ENCODE peak calls at places on chromosomes 1 and 21, in eight cellular contexts. U, J, P, R, N, S, I and W are unnamed samples.

GRCh38 chr21:38219049-38219628 is 37.7 kb upstream of the KCNJ15 start:
- DNase-seq in U (peak), J (peak), P (peak), R (peak), N (peak), S (peak), I (peak), W (peak)

GRCh38 chr1:209080170-209080781 is 503.2 kb upstream of the CAMK1G start:
- DNase-seq in U (no peak), J (no peak), P (no peak), R (no peak), N (no peak), S (no peak), I (peak), W (no peak)

GRCh38 chr21:16587671-16588379 is 858.0 kb downstream of the USP25 start:
- DNase-seq in U (no peak), J (peak), P (no peak), R (no peak), N (no peak), S (no peak), I (peak), W (peak)

GRCh38 chr1:200873671-200874397 is 1.1 kb downstream of the GPR25 start:
- DNase-seq in U (no peak), J (no peak), P (no peak), R (no peak), N (no peak), S (no peak), I (no peak), W (no peak)

GRCh38 chr21:34606051-34606450 is 8.9 kb downstream of the RCAN1 start:
- DNase-seq in U (no peak), J (no peak), P (no peak), R (no peak), N (no peak), S (no peak), I (no peak), W (no peak)

GRCh38 chr1:57362480-57362879 is 61.4 kb downstream of the DAB1 start:
- DNase-seq in U (no peak), J (no peak), P (no peak), R (no peak), N (no peak), S (no peak), I (no peak), W (no peak)

GRCh38 chr21:37073417-37074194 is 552 bp downstream of the TTC3 start:
- DNase-seq in U (peak), J (peak), P (peak), R (peak), N (peak), S (no peak), I (no peak), W (peak)

GRCh38 chr1:62175568-62176179 is 19.0 kb upstream of the L1TD1 start:
- DNase-seq in U (peak), J (peak), P (peak), R (peak), N (peak), S (peak), I (peak), W (peak)

GRCh38 chr1:114510235-114511047 is 562 bp downstream of the TRIM33 start:
- DNase-seq in U (peak), J (peak), P (peak), R (peak), N (peak), S (peak), I (peak), W (peak)

GRCh38 chr21:37509802-37510393 is 143.3 kb downstream of the DYRK1A start:
- DNase-seq in U (no peak), J (no peak), P (no peak), R (no peak), N (no peak), S (no peak), I (no peak), W (no peak)

GRCh38 chr1:62391369-62391971 is 45.4 kb upstream of the USP1 start:
- DNase-seq in U (no peak), J (no peak), P (no peak), R (no peak), N (no peak), S (peak), I (no peak), W (no peak)

GRCh38 chr1:24951337-24951736 is 21.3 kb upstream of the RUNX3 start:
- DNase-seq in U (no peak), J (no peak), P (peak), R (no peak), N (no peak), S (no peak), I (no peak), W (no peak)

GRCh38 chr1:41474490-41475271 is 9.8 kb downstream of the EDN2 start:
- DNase-seq in U (peak), J (no peak), P (no peak), R (no peak), N (no peak), S (no peak), I (no peak), W (peak)

GRCh38 chr1:53111073-53111556 is 31.3 kb downstream of the SLC1A7 start:
- DNase-seq in U (no peak), J (peak), P (no peak), R (peak), N (no peak), S (no peak), I (no peak), W (no peak)

GRCh38 chr1:145962157-145963102 is 1.9 kb downstream of the ANKRD34A start:
- DNase-seq in U (no peak), J (no peak), P (no peak), R (no peak), N (no peak), S (no peak), I (no peak), W (peak)

GRCh38 chr1:240234477-240235225 is 143.0 kb downstream of the FMN2 start:
- DNase-seq in U (no peak), J (no peak), P (no peak), R (no peak), N (no peak), S (no peak), I (no peak), W (no peak)

GRCh38 chr1:65343286-65343685 is 33.9 kb downstream of the DNAJC6 start:
- DNase-seq in U (no peak), J (no peak), P (no peak), R (no peak), N (no peak), S (no peak), I (peak), W (no peak)

GRCh38 chr1:4598561-4598960 is 55.8 kb upstream of the AJAP1 start:
- DNase-seq in U (no peak), J (no peak), P (no peak), R (peak), N (no peak), S (no peak), I (no peak), W (no peak)

GRCh38 chr1:221912230-221912629 is 170.3 kb upstream of the DUSP10 start:
- DNase-seq in U (no peak), J (no peak), P (peak), R (no peak), N (no peak), S (no peak), I (peak), W (no peak)

GRCh38 chr1:172556461-172556860 is 23.5 kb downstream of the SUCO start:
- DNase-seq in U (no peak), J (no peak), P (no peak), R (no peak), N (no peak), S (no peak), I (no peak), W (no peak)

GRCh38 chr1:15526021-15526489 is 593 bp upstream of the DNAJC16 start:
- DNase-seq in U (peak), J (no peak), P (no peak), R (no peak), N (no peak), S (no peak), I (no peak), W (no peak)

GRCh38 chr1:210584439-210585113 is 255.9 kb downstream of the HHAT start:
- DNase-seq in U (peak), J (peak), P (peak), R (peak), N (peak), S (peak), I (peak), W (peak)

GRCh38 chr1:181033128-181033798 is 520 bp upstream of the MR1 start:
- DNase-seq in U (no peak), J (peak), P (no peak), R (no peak), N (no peak), S (no peak), I (peak), W (no peak)

GRCh38 chr1:59061876-59062275 is 235.0 kb upstream of the FGGY start:
- DNase-seq in U (no peak), J (peak), P (no peak), R (no peak), N (no peak), S (no peak), I (no peak), W (peak)

GRCh38 chr21:27674037-27674436 is 707.1 kb upstream of the ADAMTS5 start:
- DNase-seq in U (no peak), J (no peak), P (peak), R (no peak), N (no peak), S (no peak), I (peak), W (no peak)

GRCh38 chr1:186790101-186790500 is 38.6 kb upstream of the PLA2G4A start:
- DNase-seq in U (no peak), J (no peak), P (no peak), R (no peak), N (no peak), S (no peak), I (no peak), W (no peak)

GRCh38 chr1:109395602-109396512 is 1.9 kb downstream of the SORT1 start:
- DNase-seq in U (no peak), J (no peak), P (no peak), R (no peak), N (no peak), S (no peak), I (no peak), W (no peak)

GRCh38 chr1:157154940-157155514 is 16.8 kb upstream of the ETV3 start:
- DNase-seq in U (no peak), J (peak), P (peak), R (peak), N (no peak), S (no peak), I (peak), W (no peak)

GRCh38 chr1:77316006-77316405 is 34.2 kb downstream of the AK5 start:
- DNase-seq in U (no peak), J (no peak), P (peak), R (no peak), N (no peak), S (no peak), I (peak), W (no peak)

GRCh38 chr1:232472485-232473041 is 157.4 kb downstream of the SIPA1L2 start:
- DNase-seq in U (no peak), J (no peak), P (peak), R (no peak), N (no peak), S (no peak), I (no peak), W (no peak)

GRCh38 chr21:28962465-28962864 is 30.2 kb downstream of the LTN1 start:
- DNase-seq in U (no peak), J (no peak), P (no peak), R (no peak), N (no peak), S (no peak), I (no peak), W (no peak)

GRCh38 chr1:172588296-172589291 is 55.6 kb downstream of the SUCO start:
- DNase-seq in U (no peak), J (no peak), P (peak), R (no peak), N (no peak), S (no peak), I (peak), W (no peak)

GRCh38 chr1:213956295-213956770 is 31.4 kb upstream of the PROX1 start:
- DNase-seq in U (no peak), J (no peak), P (no peak), R (no peak), N (no peak), S (no peak), I (no peak), W (no peak)

GRCh38 chr1:205565799-205566198 is 61.3 kb downstream of the CDK18 start:
- DNase-seq in U (no peak), J (no peak), P (no peak), R (peak), N (no peak), S (no peak), I (no peak), W (no peak)